ENCODE peak calls at places on chromosome 12, in eight cellular contexts. One of them, this sample, is unnamed.

GRCh38 chr12:75480469-75480949 is at the start of gene GLIPR1:
- DNase-seq in CD4-positive, alpha-beta T cell: peak
- DNase-seq in neural progenitor cell: peak
- DNase-seq in heart left ventricle: peak
- DNase-seq in fibroblast of the aortic adventitia: peak
- DNase-seq in NB4: peak
- DNase-seq in activated CD8-positive, alpha-beta T cell treated with anti-CD3 and anti-CD28 coated beads for 36 hours: peak
- DNase-seq in Calu3: peak
- DNase-seq in this sample: peak

GRCh38 chr12:109930028-109930800 is 30.1 kb downstream of the TCHP start:
- DNase-seq in CD4-positive, alpha-beta T cell: no peak
- DNase-seq in neural progenitor cell: no peak
- DNase-seq in heart left ventricle: no peak
- DNase-seq in fibroblast of the aortic adventitia: peak
- DNase-seq in NB4: no peak
- DNase-seq in activated CD8-positive, alpha-beta T cell treated with anti-CD3 and anti-CD28 coated beads for 36 hours: no peak
- DNase-seq in Calu3: no peak
- DNase-seq in this sample: no peak

GRCh38 chr12:89848732-89849131 is 140.1 kb upstream of the ATP2B1 start:
- DNase-seq in CD4-positive, alpha-beta T cell: no peak
- DNase-seq in neural progenitor cell: no peak
- DNase-seq in heart left ventricle: peak
- DNase-seq in fibroblast of the aortic adventitia: no peak
- DNase-seq in NB4: no peak
- DNase-seq in activated CD8-positive, alpha-beta T cell treated with anti-CD3 and anti-CD28 coated beads for 36 hours: no peak
- DNase-seq in Calu3: no peak
- DNase-seq in this sample: no peak

GRCh38 chr12:713281-713875 is 39.0 kb upstream of the WNK1 start:
- DNase-seq in CD4-positive, alpha-beta T cell: no peak
- DNase-seq in neural progenitor cell: no peak
- DNase-seq in heart left ventricle: no peak
- DNase-seq in fibroblast of the aortic adventitia: no peak
- DNase-seq in NB4: no peak
- DNase-seq in activated CD8-positive, alpha-beta T cell treated with anti-CD3 and anti-CD28 coated beads for 36 hours: peak
- DNase-seq in Calu3: no peak
- DNase-seq in this sample: no peak

GRCh38 chr12:69046372-69046771 is 113.4 kb upstream of the CPM start:
- DNase-seq in CD4-positive, alpha-beta T cell: no peak
- DNase-seq in neural progenitor cell: no peak
- DNase-seq in heart left ventricle: no peak
- DNase-seq in fibroblast of the aortic adventitia: no peak
- DNase-seq in NB4: no peak
- DNase-seq in activated CD8-positive, alpha-beta T cell treated with anti-CD3 and anti-CD28 coated beads for 36 hours: no peak
- DNase-seq in Calu3: no peak
- DNase-seq in this sample: no peak

GRCh38 chr12:131001493-131001892 is 47.8 kb downstream of the ADGRD1 start:
- DNase-seq in CD4-positive, alpha-beta T cell: no peak
- DNase-seq in neural progenitor cell: no peak
- DNase-seq in heart left ventricle: no peak
- DNase-seq in fibroblast of the aortic adventitia: no peak
- DNase-seq in NB4: no peak
- DNase-seq in activated CD8-positive, alpha-beta T cell treated with anti-CD3 and anti-CD28 coated beads for 36 hours: no peak
- DNase-seq in Calu3: no peak
- DNase-seq in this sample: no peak

GRCh38 chr12:84642201-84642600 is 270.4 kb downstream of the SLC6A15 start:
- DNase-seq in CD4-positive, alpha-beta T cell: no peak
- DNase-seq in neural progenitor cell: no peak
- DNase-seq in heart left ventricle: no peak
- DNase-seq in fibroblast of the aortic adventitia: peak
- DNase-seq in NB4: no peak
- DNase-seq in activated CD8-positive, alpha-beta T cell treated with anti-CD3 and anti-CD28 coated beads for 36 hours: no peak
- DNase-seq in Calu3: no peak
- DNase-seq in this sample: no peak

GRCh38 chr12:122527478-122527944 is 462 bp downstream of the KNTC1 start:
- DNase-seq in CD4-positive, alpha-beta T cell: peak
- DNase-seq in neural progenitor cell: peak
- DNase-seq in heart left ventricle: no peak
- DNase-seq in fibroblast of the aortic adventitia: no peak
- DNase-seq in NB4: peak
- DNase-seq in activated CD8-positive, alpha-beta T cell treated with anti-CD3 and anti-CD28 coated beads for 36 hours: peak
- DNase-seq in Calu3: peak
- DNase-seq in this sample: no peak

GRCh38 chr12:2697057-2697456 is 97.7 kb upstream of the FKBP4 start:
- DNase-seq in CD4-positive, alpha-beta T cell: no peak
- DNase-seq in neural progenitor cell: no peak
- DNase-seq in heart left ventricle: no peak
- DNase-seq in fibroblast of the aortic adventitia: no peak
- DNase-seq in NB4: no peak
- DNase-seq in activated CD8-positive, alpha-beta T cell treated with anti-CD3 and anti-CD28 coated beads for 36 hours: no peak
- DNase-seq in Calu3: no peak
- DNase-seq in this sample: no peak

GRCh38 chr12:25130741-25131188 is 64.2 kb downstream of the DNAI7 start:
- DNase-seq in CD4-positive, alpha-beta T cell: no peak
- DNase-seq in neural progenitor cell: peak
- DNase-seq in heart left ventricle: no peak
- DNase-seq in fibroblast of the aortic adventitia: peak
- DNase-seq in NB4: peak
- DNase-seq in activated CD8-positive, alpha-beta T cell treated with anti-CD3 and anti-CD28 coated beads for 36 hours: no peak
- DNase-seq in Calu3: no peak
- DNase-seq in this sample: peak

GRCh38 chr12:42798811-42799438 is 209.4 kb upstream of the PRICKLE1 start:
- DNase-seq in CD4-positive, alpha-beta T cell: no peak
- DNase-seq in neural progenitor cell: no peak
- DNase-seq in heart left ventricle: no peak
- DNase-seq in fibroblast of the aortic adventitia: peak
- DNase-seq in NB4: peak
- DNase-seq in activated CD8-positive, alpha-beta T cell treated with anti-CD3 and anti-CD28 coated beads for 36 hours: no peak
- DNase-seq in Calu3: no peak
- DNase-seq in this sample: no peak

GRCh38 chr12:22029991-22030390 is 16.0 kb upstream of the CMAS start:
- DNase-seq in CD4-positive, alpha-beta T cell: no peak
- DNase-seq in neural progenitor cell: no peak
- DNase-seq in heart left ventricle: no peak
- DNase-seq in fibroblast of the aortic adventitia: no peak
- DNase-seq in NB4: no peak
- DNase-seq in activated CD8-positive, alpha-beta T cell treated with anti-CD3 and anti-CD28 coated beads for 36 hours: no peak
- DNase-seq in Calu3: no peak
- DNase-seq in this sample: no peak

GRCh38 chr12:115312901-115313300 is 628.9 kb upstream of the TBX3 start:
- DNase-seq in CD4-positive, alpha-beta T cell: no peak
- DNase-seq in neural progenitor cell: no peak
- DNase-seq in heart left ventricle: no peak
- DNase-seq in fibroblast of the aortic adventitia: no peak
- DNase-seq in NB4: no peak
- DNase-seq in activated CD8-positive, alpha-beta T cell treated with anti-CD3 and anti-CD28 coated beads for 36 hours: no peak
- DNase-seq in Calu3: no peak
- DNase-seq in this sample: no peak

GRCh38 chr12:66129934-66130266 is 650 bp downstream of the LLPH start:
- DNase-seq in CD4-positive, alpha-beta T cell: no peak
- DNase-seq in neural progenitor cell: no peak
- DNase-seq in heart left ventricle: no peak
- DNase-seq in fibroblast of the aortic adventitia: peak
- DNase-seq in NB4: no peak
- DNase-seq in activated CD8-positive, alpha-beta T cell treated with anti-CD3 and anti-CD28 coated beads for 36 hours: no peak
- DNase-seq in Calu3: no peak
- DNase-seq in this sample: peak

GRCh38 chr12:118189761-118190181 is 53.8 kb downstream of the PEBP1 start:
- DNase-seq in CD4-positive, alpha-beta T cell: no peak
- DNase-seq in neural progenitor cell: peak
- DNase-seq in heart left ventricle: peak
- DNase-seq in fibroblast of the aortic adventitia: peak
- DNase-seq in NB4: no peak
- DNase-seq in activated CD8-positive, alpha-beta T cell treated with anti-CD3 and anti-CD28 coated beads for 36 hours: no peak
- DNase-seq in Calu3: no peak
- DNase-seq in this sample: no peak

GRCh38 chr12:106601031-106601430 is 18.2 kb downstream of the RFX4 start:
- DNase-seq in CD4-positive, alpha-beta T cell: no peak
- DNase-seq in neural progenitor cell: peak
- DNase-seq in heart left ventricle: no peak
- DNase-seq in fibroblast of the aortic adventitia: no peak
- DNase-seq in NB4: peak
- DNase-seq in activated CD8-positive, alpha-beta T cell treated with anti-CD3 and anti-CD28 coated beads for 36 hours: no peak
- DNase-seq in Calu3: peak
- DNase-seq in this sample: no peak
- TF ChIP-seq CTCF in CD4-positive, alpha-beta T cell: no peak
- TF ChIP-seq CTCF in neural progenitor cell: no peak
- TF ChIP-seq CTCF in heart left ventricle: no peak
- TF ChIP-seq CTCF in fibroblast of the aortic adventitia: no peak
- TF ChIP-seq CTCF in NB4: no peak
- TF ChIP-seq CTCF in activated CD8-positive, alpha-beta T cell treated with anti-CD3 and anti-CD28 coated beads for 36 hours: no peak
- TF ChIP-seq CTCF in Calu3: no peak
- TF ChIP-seq CTCF in this sample: no peak

GRCh38 chr12:52669426-52669825 is 10.8 kb downstream of the KRT1 start:
- DNase-seq in CD4-positive, alpha-beta T cell: no peak
- DNase-seq in neural progenitor cell: no peak
- DNase-seq in heart left ventricle: no peak
- DNase-seq in fibroblast of the aortic adventitia: no peak
- DNase-seq in NB4: no peak
- DNase-seq in activated CD8-positive, alpha-beta T cell treated with anti-CD3 and anti-CD28 coated beads for 36 hours: no peak
- DNase-seq in Calu3: no peak
- DNase-seq in this sample: no peak

GRCh38 chr12:52670506-52670905 is 9.7 kb downstream of the KRT1 start:
- DNase-seq in CD4-positive, alpha-beta T cell: no peak
- DNase-seq in neural progenitor cell: no peak
- DNase-seq in heart left ventricle: no peak
- DNase-seq in fibroblast of the aortic adventitia: no peak
- DNase-seq in NB4: no peak
- DNase-seq in activated CD8-positive, alpha-beta T cell treated with anti-CD3 and anti-CD28 coated beads for 36 hours: no peak
- DNase-seq in Calu3: no peak
- DNase-seq in this sample: no peak

GRCh38 chr12:52670961-52671360 is 9.2 kb downstream of the KRT1 start:
- DNase-seq in CD4-positive, alpha-beta T cell: no peak
- DNase-seq in neural progenitor cell: no peak
- DNase-seq in heart left ventricle: no peak
- DNase-seq in fibroblast of the aortic adventitia: no peak
- DNase-seq in NB4: no peak
- DNase-seq in activated CD8-positive, alpha-beta T cell treated with anti-CD3 and anti-CD28 coated beads for 36 hours: no peak
- DNase-seq in Calu3: no peak
- DNase-seq in this sample: no peak

GRCh38 chr12:52667931-52668330 is 12.3 kb downstream of the KRT1 start:
- DNase-seq in CD4-positive, alpha-beta T cell: no peak
- DNase-seq in neural progenitor cell: no peak
- DNase-seq in heart left ventricle: no peak
- DNase-seq in fibroblast of the aortic adventitia: no peak
- DNase-seq in NB4: no peak
- DNase-seq in activated CD8-positive, alpha-beta T cell treated with anti-CD3 and anti-CD28 coated beads for 36 hours: no peak
- DNase-seq in Calu3: no peak
- DNase-seq in this sample: no peak

DNA sequence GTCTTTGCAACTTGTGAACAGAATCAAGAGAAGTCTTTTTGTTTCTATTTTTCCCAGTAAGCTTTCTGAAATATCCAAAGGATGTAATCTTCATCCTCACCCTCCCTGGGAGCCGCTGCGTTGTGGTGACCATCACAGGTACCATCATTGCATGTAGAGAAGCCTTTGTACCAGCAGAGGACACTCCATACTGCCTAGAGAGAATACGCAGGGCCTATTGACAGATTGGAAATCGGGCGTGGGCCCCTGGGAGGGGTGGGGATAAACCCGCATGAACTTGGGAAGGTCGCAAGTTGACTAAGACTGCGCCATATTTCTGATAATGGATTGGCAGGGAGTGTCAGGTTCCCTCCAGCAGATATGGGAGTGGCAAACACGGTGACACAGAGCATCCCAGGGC is 12.7 kb downstream of the KRT1 start:
- DNase-seq in CD4-positive, alpha-beta T cell: no peak
- DNase-seq in neural progenitor cell: peak
- DNase-seq in heart left ventricle: no peak
- DNase-seq in fibroblast of the aortic adventitia: no peak
- DNase-seq in NB4: no peak
- DNase-seq in activated CD8-positive, alpha-beta T cell treated with anti-CD3 and anti-CD28 coated beads for 36 hours: no peak
- DNase-seq in Calu3: no peak
- DNase-seq in this sample: no peak
- TF ChIP-seq CTCF in CD4-positive, alpha-beta T cell: peak
- TF ChIP-seq CTCF in neural progenitor cell: peak
- TF ChIP-seq CTCF in heart left ventricle: peak
- TF ChIP-seq CTCF in fibroblast of the aortic adventitia: peak
- TF ChIP-seq CTCF in NB4: no peak
- TF ChIP-seq CTCF in activated CD8-positive, alpha-beta T cell treated with anti-CD3 and anti-CD28 coated beads for 36 hours: no peak
- TF ChIP-seq CTCF in Calu3: no peak
- TF ChIP-seq CTCF in this sample: no peak

DNA sequence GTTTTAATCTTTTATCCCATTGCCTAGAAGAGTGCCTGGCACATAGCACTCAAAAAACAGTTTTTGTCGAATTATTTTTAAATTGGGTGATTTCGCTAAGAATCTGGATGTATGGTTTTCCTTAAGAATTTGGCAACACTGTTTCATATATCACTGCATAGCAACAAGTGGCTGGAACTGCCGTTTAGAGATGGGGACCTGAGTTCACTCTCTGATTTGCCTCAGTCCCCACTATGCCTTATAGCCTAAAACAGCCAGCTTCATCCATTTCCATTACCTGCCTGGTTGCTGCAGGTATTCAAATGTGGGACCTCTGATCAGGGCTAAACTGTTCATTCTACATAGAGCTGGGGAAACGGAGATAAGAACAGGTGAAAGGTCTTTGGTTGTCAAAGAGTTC is 1.8 kb downstream of the HEBP1 start:
- DNase-seq in CD4-positive, alpha-beta T cell: no peak
- DNase-seq in neural progenitor cell: no peak
- DNase-seq in heart left ventricle: no peak
- DNase-seq in fibroblast of the aortic adventitia: no peak
- DNase-seq in NB4: no peak
- DNase-seq in activated CD8-positive, alpha-beta T cell treated with anti-CD3 and anti-CD28 coated beads for 36 hours: no peak
- DNase-seq in Calu3: no peak
- DNase-seq in this sample: no peak
- TF ChIP-seq CTCF in CD4-positive, alpha-beta T cell: no peak
- TF ChIP-seq CTCF in neural progenitor cell: no peak
- TF ChIP-seq CTCF in heart left ventricle: no peak
- TF ChIP-seq CTCF in fibroblast of the aortic adventitia: no peak
- TF ChIP-seq CTCF in NB4: no peak
- TF ChIP-seq CTCF in activated CD8-positive, alpha-beta T cell treated with anti-CD3 and anti-CD28 coated beads for 36 hours: no peak
- TF ChIP-seq CTCF in Calu3: no peak
- TF ChIP-seq CTCF in this sample: no peak

GRCh38 chr12:98572010-98572409 is 21.5 kb upstream of the SLC25A3 start:
- DNase-seq in CD4-positive, alpha-beta T cell: no peak
- DNase-seq in neural progenitor cell: peak
- DNase-seq in heart left ventricle: no peak
- DNase-seq in fibroblast of the aortic adventitia: no peak
- DNase-seq in NB4: peak
- DNase-seq in activated CD8-positive, alpha-beta T cell treated with anti-CD3 and anti-CD28 coated beads for 36 hours: no peak
- DNase-seq in Calu3: no peak
- DNase-seq in this sample: no peak
- TF ChIP-seq CTCF in CD4-positive, alpha-beta T cell: no peak
- TF ChIP-seq CTCF in neural progenitor cell: peak
- TF ChIP-seq CTCF in heart left ventricle: no peak
- TF ChIP-seq CTCF in fibroblast of the aortic adventitia: peak
- TF ChIP-seq CTCF in NB4: peak
- TF ChIP-seq CTCF in activated CD8-positive, alpha-beta T cell treated with anti-CD3 and anti-CD28 coated beads for 36 hours: no peak
- TF ChIP-seq CTCF in Calu3: peak
- TF ChIP-seq CTCF in this sample: peak

DNA sequence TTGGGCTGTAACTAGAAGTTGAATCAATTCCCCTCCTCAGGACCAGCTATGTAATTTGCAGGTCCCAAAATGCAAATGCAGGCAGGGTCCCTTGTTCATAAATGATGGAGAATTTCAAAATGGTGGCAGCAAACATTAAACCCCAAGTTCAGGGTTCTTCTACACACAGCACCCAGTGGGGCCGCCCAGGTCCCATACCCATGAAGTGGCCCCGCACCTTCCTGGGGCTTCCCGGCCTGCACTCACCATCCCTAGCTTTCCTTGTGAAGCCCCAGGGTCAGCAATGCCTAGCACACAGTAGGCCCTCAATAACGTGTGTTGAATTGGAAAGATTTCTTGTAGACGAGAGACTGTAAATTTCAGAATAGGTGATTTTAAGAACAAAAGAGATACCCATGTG is 76.0 kb downstream of the NTF3 start:
- DNase-seq in CD4-positive, alpha-beta T cell: no peak
- DNase-seq in neural progenitor cell: no peak
- DNase-seq in heart left ventricle: no peak
- DNase-seq in fibroblast of the aortic adventitia: no peak
- DNase-seq in NB4: no peak
- DNase-seq in activated CD8-positive, alpha-beta T cell treated with anti-CD3 and anti-CD28 coated beads for 36 hours: no peak
- DNase-seq in Calu3: no peak
- DNase-seq in this sample: no peak
- TF ChIP-seq CTCF in CD4-positive, alpha-beta T cell: no peak
- TF ChIP-seq CTCF in neural progenitor cell: no peak
- TF ChIP-seq CTCF in heart left ventricle: no peak
- TF ChIP-seq CTCF in fibroblast of the aortic adventitia: no peak
- TF ChIP-seq CTCF in NB4: no peak
- TF ChIP-seq CTCF in activated CD8-positive, alpha-beta T cell treated with anti-CD3 and anti-CD28 coated beads for 36 hours: no peak
- TF ChIP-seq CTCF in Calu3: no peak
- TF ChIP-seq CTCF in this sample: no peak

This sample was measured in GM13977.